ENCODE peak calls at places on chromosomes 7 and 10, in five cellular contexts. W is breast epithelium, F is Panc1, E is cardiac fibroblast, J is foreskin fibroblast. U is an unnamed sample.

GRCh38 chr7:116165717-116166116 is 44.6 kb upstream of the TES start:
- DNase-seq in W (no peak), F (no peak), E (no peak), J (no peak), U (peak; percentile 53)

GRCh38 chr10:79320785-79321493 is 26.3 kb upstream of the PPIF start:
- DNase-seq in W (no peak), J (peak; percentile 97), F (no peak), E (peak; percentile 94), U (no peak)

GRCh38 chr10:97445357-97445721 is 467 bp downstream of the EXOSC1 start:
- DNase-seq in E (no peak), J (no peak), F (no peak), W (no peak), U (no peak)

GRCh38 chr10:79436066-79436849 is 9.2 kb downstream of the ZCCHC24 start:
- DNase-seq in F (no peak), J (no peak), E (no peak), W (no peak), U (no peak)

GRCh38 chr10:103855852-103856496 is 598 bp upstream of the SH3PXD2A start:
- DNase-seq in E (no peak), J (no peak), W (no peak), F (no peak), U (no peak)

GRCh38 chr10:105952153-105952552 is 1212.4 kb downstream of the SORCS1 start:
- DNase-seq in E (peak; percentile 47), J (peak; percentile 46), F (no peak), W (no peak), U (peak; percentile 14)

GRCh38 chr10:103707956-103708626 is 147.3 kb downstream of the SH3PXD2A start:
- DNase-seq in F (no peak), J (no peak), W (no peak), E (no peak), U (no peak)

GRCh38 chr7:149027560-149028345 is 552 bp downstream of the PDIA4 start:
- DNase-seq in E (peak; percentile 27), F (no peak), W (no peak), J (peak; percentile 40), U (no peak)

GRCh38 chr10:8240861-8241260 is 186.4 kb downstream of the GATA3 start:
- DNase-seq in F (no peak), W (no peak), J (no peak), E (no peak), U (no peak)

GRCh38 chr10:96501985-96502384 is 11.7 kb downstream of the TLL2 start:
- DNase-seq in F (no peak), E (no peak), J (no peak), W (no peak), U (no peak)

GRCh38 chr7:7395785-7396184 is 139.9 kb downstream of the COL28A1 start:
- DNase-seq in F (no peak), W (no peak), E (no peak), J (no peak), U (no peak)

GRCh38 chr7:129771201-129771927 is 159.8 kb downstream of the NRF1 start:
- DNase-seq in E (no peak), J (no peak), F (no peak), W (no peak), U (no peak)

GRCh38 chr7:31788891-31789680 is 102.1 kb downstream of the PPP1R17 start:
- DNase-seq in W (no peak), J (no peak), E (no peak), F (no peak), U (no peak)

GRCh38 chr7:7221602-7222038 is 39.3 kb downstream of the C1GALT1 start:
- DNase-seq in W (no peak), F (peak; percentile 72), E (peak; percentile 68), J (peak; percentile 76), U (no peak)

GRCh38 chr10:71536332-71536731 is 139.6 kb downstream of the CDH23 start:
- DNase-seq in E (peak; percentile 42), W (no peak), J (no peak), F (no peak), U (no peak)

GRCh38 chr10:70930251-70931000 is 42.1 kb upstream of the PCBD1 start:
- DNase-seq in J (no peak), E (no peak), W (no peak), F (no peak), U (no peak)

GRCh38 chr10:124890225-124890624 is 51.7 kb upstream of the ZRANB1 start:
- DNase-seq in F (no peak), W (peak; percentile 19), J (no peak), E (no peak), U (no peak)

GRCh38 chr10:124886195-124886594 is 55.7 kb upstream of the ZRANB1 start:
- DNase-seq in F (no peak), J (peak; percentile 23), W (no peak), E (peak; percentile 31), U (no peak)

GRCh38 chr10:124883510-124884321 is 58.2 kb upstream of the ZRANB1 start:
- DNase-seq in W (no peak), F (no peak), E (no peak), J (no peak), U (no peak)

GRCh38 chr10:124892031-124892430 is 49.9 kb upstream of the ZRANB1 start:
- DNase-seq in W (no peak), E (no peak), F (no peak), J (no peak), U (no peak)

GRCh38 chr10:124888262-124888661 is 53.7 kb upstream of the ZRANB1 start:
- DNase-seq in W (no peak), J (no peak), E (no peak), F (no peak), U (no peak)
- TF ChIP-seq CTCF in W (no peak), J (no peak), E (no peak), F (no peak), U (no peak)

DNA sequence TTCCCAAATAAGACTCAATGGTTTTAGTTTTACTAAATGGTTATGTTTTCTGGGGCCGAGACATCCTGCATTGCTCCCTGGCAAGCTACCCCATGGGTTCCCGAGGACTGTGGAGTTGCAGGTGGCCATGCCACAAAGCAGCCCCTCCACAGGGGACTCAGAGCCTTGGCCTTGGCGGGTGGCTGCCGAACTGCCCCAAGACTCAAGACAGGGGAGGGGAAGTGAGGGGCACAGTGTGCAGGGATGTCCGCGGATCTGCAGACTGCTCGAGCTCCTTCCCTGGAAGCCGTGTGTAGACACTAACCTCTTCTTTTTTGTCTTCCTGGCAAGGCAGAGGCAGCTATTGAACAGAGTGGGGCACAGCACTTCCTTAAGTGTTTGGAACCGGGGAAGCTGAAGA is 154.6 kb downstream of the EBF3 start:
- DNase-seq in J (no peak), E (no peak), W (no peak), F (no peak), U (no peak)
- H3K4me3 ChIP-seq in J (no peak overlapping the region), E (no peak overlapping the region), W (no peak overlapping the region), F (no peak overlapping the region), U (no peak overlapping the region)

GRCh38 chr10:58396057-58396456 is 10.8 kb downstream of the TFAM start:
- DNase-seq in F (no peak), E (no peak), W (no peak), J (no peak), U (no peak)

GRCh38 chr10:58389024-58389423 is 3.8 kb downstream of the TFAM start:
- DNase-seq in E (no peak), W (no peak), F (no peak), J (no peak), U (no peak)

GRCh38 chr10:58394471-58394870 is 9.3 kb downstream of the TFAM start:
- DNase-seq in E (no peak), F (no peak), J (no peak), W (no peak), U (no peak)

GRCh38 chr10:58397830-58398229 is 12.6 kb downstream of the TFAM start:
- DNase-seq in W (no peak), E (no peak), F (no peak), J (no peak), U (no peak)

DNA sequence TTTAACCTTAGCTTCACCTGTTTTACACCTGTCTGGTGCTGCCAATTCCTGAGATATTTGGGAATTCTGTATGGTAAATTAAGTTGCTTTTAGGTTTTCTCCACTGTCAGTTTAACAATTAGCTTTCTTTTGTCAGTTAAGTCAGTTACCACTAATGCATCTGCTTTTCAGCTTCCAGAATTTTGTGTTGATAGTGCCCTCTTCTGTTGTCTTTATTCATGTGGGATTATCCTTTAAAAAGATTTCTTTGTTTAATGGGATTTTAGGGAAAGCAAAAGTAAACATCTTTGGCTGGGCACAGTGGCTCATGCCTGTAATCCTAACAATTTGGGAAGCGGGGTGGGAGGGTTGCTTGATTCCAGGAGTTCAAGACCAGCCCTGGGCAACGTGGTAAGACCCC is 8.1 kb downstream of the TFAM start:
- DNase-seq in W (no peak), J (peak; percentile 36), F (no peak), E (peak; percentile 28), U (no peak)
- TF ChIP-seq CTCF in W (no peak), J (peak; percentile 4), F (no peak), E (no peak), U (no peak)

GRCh38 chr7:44103941-44104879 is at the start of gene AEBP1:
- DNase-seq in F (no peak), J (peak; percentile 77), W (no peak), E (peak; percentile 33), U (no peak)
- H3K4me3 ChIP-seq in F (no peak within 1 kb of the TSS), J (peak within 1 kb of the TSS; percentile 81), W (peak within 1 kb of the TSS; percentile 95), E (peak within 1 kb of the TSS; percentile 64), U (no peak within 1 kb of the TSS)

DNA sequence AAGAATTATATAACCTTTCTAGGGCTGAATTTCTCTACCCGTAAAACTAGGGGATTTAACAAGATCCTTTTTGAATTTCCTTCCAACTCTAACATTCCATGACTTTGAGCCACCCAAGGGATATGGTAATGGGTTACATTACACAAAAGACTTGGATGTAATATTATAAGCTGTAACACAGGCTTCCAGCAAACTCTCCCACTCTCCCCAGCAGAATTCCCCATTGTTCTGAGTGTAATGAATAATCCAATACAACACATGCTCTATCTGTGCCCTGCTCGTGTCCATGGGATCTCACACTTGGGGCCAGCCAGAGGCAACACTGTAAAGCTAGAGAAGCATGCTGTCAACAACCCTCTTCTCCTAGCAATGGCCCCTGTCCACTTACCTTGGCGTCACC is 790.6 kb upstream of the AUTS2 start:
- DNase-seq in W (no peak), F (no peak), J (no peak), E (no peak), U (no peak)
- TF ChIP-seq CTCF in W (no peak), F (no peak), J (no peak), E (no peak), U (no peak)

GRCh38 chr10:125007436-125007835 is 65.5 kb downstream of the ZRANB1 start:
- DNase-seq in E (no peak), F (no peak), J (no peak), W (peak; percentile 40), U (no peak)
- H3K4me3 ChIP-seq in E (no peak overlapping the region), F (no peak overlapping the region), J (no peak overlapping the region), W (no peak overlapping the region), U (no peak overlapping the region)

U was measured in GM06990.